ENCODE peak calls at places on chromosomes 13 and 19, in ten cellular contexts. One of them, this sample, is unnamed.

GRCh38 chr19:33825556-33825955 is 28.9 kb downstream of the KCTD15 start:
- DNase-seq in M059J: no peak
- DNase-seq in non-pigmented ciliary epithelial cell: no peak
- DNase-seq in NCI-H1092: no peak
- DNase-seq in ovary: no peak
- DNase-seq in ureter: peak
- DNase-seq in ELR: no peak
- DNase-seq in omental fat pad: no peak
- DNase-seq in iPS DF 19.7: no peak
- DNase-seq in stromal cell of bone marrow: no peak
- DNase-seq in this sample: no peak

GRCh38 chr13:103788061-103788652 is 721.9 kb upstream of the SLC10A2 start:
- DNase-seq in NCI-H1092: no peak
- DNase-seq in ureter: no peak
- DNase-seq in stromal cell of bone marrow: no peak
- DNase-seq in M059J: no peak
- DNase-seq in non-pigmented ciliary epithelial cell: no peak
- DNase-seq in iPS DF 19.7: no peak
- DNase-seq in ovary: no peak
- DNase-seq in ELR: no peak
- DNase-seq in omental fat pad: no peak
- DNase-seq in this sample: no peak

GRCh38 chr13:60448907-60449510 is 52.0 kb downstream of the TDRD3 start:
- DNase-seq in ureter: no peak
- DNase-seq in ovary: no peak
- DNase-seq in NCI-H1092: no peak
- DNase-seq in M059J: peak
- DNase-seq in omental fat pad: no peak
- DNase-seq in ELR: peak
- DNase-seq in iPS DF 19.7: no peak
- DNase-seq in non-pigmented ciliary epithelial cell: peak
- DNase-seq in stromal cell of bone marrow: peak
- DNase-seq in this sample: no peak

GRCh38 chr19:54164369-54165068 is 5.0 kb upstream of the LENG1 start:
- DNase-seq in omental fat pad: peak
- DNase-seq in ELR: peak
- DNase-seq in NCI-H1092: no peak
- DNase-seq in iPS DF 19.7: no peak
- DNase-seq in ureter: peak
- DNase-seq in non-pigmented ciliary epithelial cell: no peak
- DNase-seq in stromal cell of bone marrow: no peak
- DNase-seq in M059J: no peak
- DNase-seq in ovary: peak
- DNase-seq in this sample: peak

GRCh38 chr13:33311040-33311439 is 25.5 kb upstream of the STARD13 start:
- DNase-seq in ovary: no peak
- DNase-seq in omental fat pad: no peak
- DNase-seq in ureter: no peak
- DNase-seq in non-pigmented ciliary epithelial cell: no peak
- DNase-seq in NCI-H1092: no peak
- DNase-seq in ELR: no peak
- DNase-seq in M059J: no peak
- DNase-seq in iPS DF 19.7: no peak
- DNase-seq in stromal cell of bone marrow: no peak
- DNase-seq in this sample: no peak

GRCh38 chr19:40689339-40690049 is 957 bp downstream of the NUMBL start:
- DNase-seq in omental fat pad: no peak
- DNase-seq in M059J: peak
- DNase-seq in non-pigmented ciliary epithelial cell: no peak
- DNase-seq in ELR: peak
- DNase-seq in ovary: peak
- DNase-seq in NCI-H1092: no peak
- DNase-seq in stromal cell of bone marrow: no peak
- DNase-seq in ureter: no peak
- DNase-seq in iPS DF 19.7: no peak
- DNase-seq in this sample: no peak

GRCh38 chr19:42199440-42200115 is 17.9 kb downstream of the DEDD2 start:
- DNase-seq in ovary: no peak
- DNase-seq in stromal cell of bone marrow: no peak
- DNase-seq in omental fat pad: no peak
- DNase-seq in ureter: peak
- DNase-seq in ELR: no peak
- DNase-seq in M059J: no peak
- DNase-seq in NCI-H1092: no peak
- DNase-seq in non-pigmented ciliary epithelial cell: no peak
- DNase-seq in iPS DF 19.7: no peak
- DNase-seq in this sample: peak

GRCh38 chr13:79681069-79681468 is 200.1 kb downstream of the NDFIP2 start:
- DNase-seq in ELR: no peak
- DNase-seq in M059J: no peak
- DNase-seq in iPS DF 19.7: no peak
- DNase-seq in stromal cell of bone marrow: no peak
- DNase-seq in ureter: no peak
- DNase-seq in ovary: no peak
- DNase-seq in NCI-H1092: no peak
- DNase-seq in non-pigmented ciliary epithelial cell: no peak
- DNase-seq in omental fat pad: no peak
- DNase-seq in this sample: no peak

GRCh38 chr19:12766051-12766521 is 9.3 kb downstream of the HOOK2 start:
- DNase-seq in NCI-H1092: no peak
- DNase-seq in iPS DF 19.7: no peak
- DNase-seq in ovary: peak
- DNase-seq in stromal cell of bone marrow: peak
- DNase-seq in ELR: peak
- DNase-seq in M059J: peak
- DNase-seq in non-pigmented ciliary epithelial cell: no peak
- DNase-seq in omental fat pad: no peak
- DNase-seq in ureter: peak
- DNase-seq in this sample: peak

GRCh38 chr19:4477034-4477801 is 5.1 kb downstream of the HDGFL2 start:
- DNase-seq in NCI-H1092: no peak
- DNase-seq in stromal cell of bone marrow: no peak
- DNase-seq in iPS DF 19.7: no peak
- DNase-seq in M059J: peak
- DNase-seq in ELR: no peak
- DNase-seq in omental fat pad: no peak
- DNase-seq in ureter: no peak
- DNase-seq in ovary: no peak
- DNase-seq in non-pigmented ciliary epithelial cell: no peak
- DNase-seq in this sample: no peak

GRCh38 chr13:110245421-110245899 is 61.5 kb downstream of the COL4A1 start:
- DNase-seq in stromal cell of bone marrow: peak
- DNase-seq in NCI-H1092: no peak
- DNase-seq in ureter: no peak
- DNase-seq in non-pigmented ciliary epithelial cell: no peak
- DNase-seq in omental fat pad: no peak
- DNase-seq in M059J: peak
- DNase-seq in ovary: no peak
- DNase-seq in ELR: peak
- DNase-seq in iPS DF 19.7: no peak
- DNase-seq in this sample: no peak

GRCh38 chr13:68124437-68125086 is 894.4 kb upstream of the PCDH9 start:
- DNase-seq in ELR: peak
- DNase-seq in ureter: no peak
- DNase-seq in M059J: no peak
- DNase-seq in omental fat pad: no peak
- DNase-seq in non-pigmented ciliary epithelial cell: no peak
- DNase-seq in stromal cell of bone marrow: no peak
- DNase-seq in iPS DF 19.7: no peak
- DNase-seq in NCI-H1092: no peak
- DNase-seq in ovary: no peak
- DNase-seq in this sample: no peak

This sample was measured in activated T-helper 2 cell treated with anti-CD3 and anti-CD28 coated beads, Interferon-gamma antibody, Interleukin-2, Interleukin-4, amounts not matched to agents 10 μg/mL and 5 μg/mL and 100 μg/mL, durations not matched to agents 14 hours and 24 hours and 36 hours.